ENCODE peak calls at places on chromosome 18, in seven cellular contexts. K is nephron progenitor cell; N is activated CD8-positive, alpha-beta memory T cell treated with anti-CD3 and anti-CD28 coated beads for 4 hours; O is stimulated activated CD4-positive, alpha-beta T cell treated with anti-CD3 and anti-CD28 coated beads, Interleukin-12 subunit alpha, Interleukin-12 subunit beta, amount 100 ng/mL, for 48 hours; Q is M059J; U is anterior cingulate cortex; P is fibroblast of the aortic adventitia. R is an unnamed sample.

GRCh38 chr18:77067315-77068061 is 65.1 kb downstream of the MBP start:
- DNase-seq in K (no peak), P (peak), O (peak), U (peak), Q (peak), N (peak), R (no peak)

GRCh38 chr18:34153711-34154110 is 71.0 kb downstream of the NOL4 start:
- DNase-seq in P (peak), O (no peak), U (no peak), K (no peak), N (no peak), Q (peak), R (no peak)

GRCh38 chr18:72492497-72492896 is 51.6 kb downstream of the CBLN2 start:
- DNase-seq in U (no peak), K (no peak), O (no peak), P (no peak), Q (no peak), N (no peak), R (no peak)

GRCh38 chr18:61732854-61733253 is 160.0 kb downstream of the RNF152 start:
- DNase-seq in K (no peak), Q (no peak), U (no peak), O (no peak), P (no peak), N (no peak), R (no peak)

GRCh38 chr18:74116628-74117554 is 30.7 kb downstream of the FBXO15 start:
- DNase-seq in O (no peak), N (no peak), P (peak), K (peak), Q (peak), U (no peak), R (peak)

GRCh38 chr18:22342625-22343024 is 75.1 kb downstream of the CTAGE1 start:
- DNase-seq in N (no peak), P (peak), Q (peak), K (no peak), U (no peak), O (no peak), R (no peak)

GRCh38 chr18:78991446-78991845 is 11.8 kb downstream of the SALL3 start:
- DNase-seq in U (no peak), P (no peak), O (no peak), K (no peak), Q (no peak), N (no peak), R (no peak)

GRCh38 chr18:35215026-35215425 is 25.8 kb upstream of the ZNF397 start:
- DNase-seq in Q (no peak), K (no peak), U (no peak), O (no peak), P (no peak), N (no peak), R (no peak)

GRCh38 chr18:33210575-33211189 is 229.8 kb downstream of the CCDC178 start:
- DNase-seq in P (peak), N (no peak), U (no peak), O (no peak), K (peak), Q (peak), R (peak)

GRCh38 chr18:12883003-12883683 is 894 bp downstream of the PTPN2 start:
- DNase-seq in O (peak), K (no peak), P (no peak), U (no peak), Q (peak), N (no peak), R (peak)

GRCh38 chr18:73945130-73945792 is 202.4 kb downstream of the FBXO15 start:
- DNase-seq in P (peak), N (no peak), U (no peak), K (no peak), Q (peak), O (no peak), R (no peak)